ENCODE peak calls at places on chromosomes 2 and 18, in nine cellular contexts. U is CD8-positive, alpha-beta T cell; P is hepatocyte; M is heart left ventricle; C is PC-3; I is breast epithelium; Q is A549; N is transverse colon; X is esophagus squamous epithelium. W is an unnamed sample. For H3K9me3, the result is how much of the 10 kb centered on the place peaks cover.

GRCh38 chr18:74745658-74746403 is 148.2 kb downstream of the ZNF407 start:
- DNase-seq in U (no peak), P (peak), M (no peak), C (peak), I (no peak), Q (peak), N (no peak), X (no peak), W (no peak)

GRCh38 chr2:53353372-53354111 is 414.1 kb upstream of the CHAC2 start:
- DNase-seq in U (no peak), P (peak), M (no peak), C (peak), I (no peak), Q (no peak), N (peak), X (no peak), W (no peak)

GRCh38 chr18:48408727-48409590 is at the start of gene ZBTB7C:
- DNase-seq in U (no peak), P (peak), M (peak), C (no peak), I (no peak), Q (no peak), N (peak), X (no peak), W (no peak)

GRCh38 chr18:22223263-22223960 is 54.0 kb downstream of the GATA6 start:
- DNase-seq in U (no peak), P (peak), M (peak), C (peak), I (peak), Q (peak), N (peak), X (no peak), W (no peak)

GRCh38 chr2:71173096-71173495 is 42.7 kb downstream of the MPHOSPH10 start:
- DNase-seq in U (no peak), P (no peak), M (no peak), C (no peak), I (no peak), Q (no peak), N (no peak), X (no peak), W (no peak)

GRCh38 chr18:59620381-59620780 is 76.8 kb downstream of the CCBE1 start:
- DNase-seq in U (no peak), P (no peak), M (no peak), C (no peak), I (no peak), Q (no peak), N (no peak), X (no peak), W (no peak)

GRCh38 chr2:64615206-64615763 is 38.4 kb downstream of the SERTAD2 start:
- DNase-seq in U (no peak), P (no peak), M (no peak), C (no peak), I (no peak), Q (no peak), N (no peak), X (no peak), W (no peak)

GRCh38 chr2:118145806-118146205 is 57.5 kb downstream of the INSIG2 start:
- DNase-seq in U (no peak), P (no peak), M (no peak), C (no peak), I (no peak), Q (no peak), N (no peak), X (no peak), W (no peak)

GRCh38 chr2:1777792-1778191 is 33.5 kb upstream of the PXDN start:
- DNase-seq in U (no peak), P (no peak), M (no peak), C (no peak), I (no peak), Q (no peak), N (no peak), X (no peak), W (no peak)

GRCh38 chr2:121165038-121165542 is 119.9 kb downstream of the TFCP2L1 start:
- DNase-seq in U (no peak), P (no peak), M (no peak), C (no peak), I (no peak), Q (no peak), N (no peak), X (no peak), W (no peak)

GRCh38 chr2:31932589-31932988 is 78.2 kb downstream of the MEMO1 start:
- DNase-seq in U (no peak), P (no peak), M (no peak), C (no peak), I (no peak), Q (no peak), N (no peak), X (no peak), W (no peak)

GRCh38 chr2:203177361-203177760 is 61.5 kb upstream of the CYP20A1 start:
- DNase-seq in U (no peak), P (no peak), M (no peak), C (no peak), I (no peak), Q (no peak), N (no peak), X (no peak), W (no peak)

GRCh38 chr2:105934467-105934866 is 189.8 kb downstream of the NCK2 start:
- DNase-seq in U (peak), P (peak), M (no peak), C (no peak), I (peak), Q (no peak), N (no peak), X (no peak), W (peak)

GRCh38 chr2:191976436-191976835 is 129.5 kb upstream of the CAVIN2 start:
- DNase-seq in U (no peak), P (no peak), M (no peak), C (no peak), I (no peak), Q (no peak), N (no peak), X (no peak), W (no peak)

GRCh38 chr2:98561018-98561417 is 47.3 kb downstream of the COA5 start:
- DNase-seq in U (no peak), P (no peak), M (no peak), C (no peak), I (no peak), Q (no peak), N (no peak), X (no peak), W (no peak)

GRCh38 chr2:62084823-62085222 is 111.1 kb upstream of the B3GNT2 start:
- DNase-seq in U (no peak), P (no peak), M (no peak), C (no peak), I (no peak), Q (no peak), N (no peak), X (no peak), W (no peak)

GRCh38 chr18:50418650-50419049 is 43.8 kb downstream of the SKA1 start:
- DNase-seq in U (no peak), P (no peak), M (no peak), C (no peak), I (no peak), Q (no peak), N (no peak), X (no peak), W (no peak)

GRCh38 chr2:120489023-120489422 is 143.1 kb downstream of the INHBB start:
- DNase-seq in U (no peak), P (no peak), M (no peak), C (no peak), I (no peak), Q (no peak), N (no peak), X (no peak), W (no peak)

GRCh38 chr18:57025525-57025924 is 121.4 kb upstream of the BOD1L2 start:
- DNase-seq in U (no peak), P (no peak), M (no peak), C (no peak), I (no peak), Q (no peak), N (no peak), X (no peak), W (no peak)

GRCh38 chr2:120847700-120848321 is 112.1 kb downstream of the GLI2 start:
- DNase-seq in U (no peak), P (peak), M (peak), C (no peak), I (peak), Q (no peak), N (no peak), X (no peak), W (no peak)

GRCh38 chr18:74064510-74064909 is 83.1 kb downstream of the FBXO15 start:
- DNase-seq in U (no peak), P (no peak), M (no peak), C (peak), I (no peak), Q (no peak), N (no peak), X (no peak), W (peak)

GRCh38 chr2:24492283-24493272 is 1.5 kb downstream of the NCOA1 start:
- DNase-seq in U (peak), P (peak), M (no peak), C (peak), I (no peak), Q (no peak), N (peak), X (no peak), W (no peak)

GRCh38 chr18:67590571-67591141 is 74.1 kb upstream of the DSEL start:
- DNase-seq in U (no peak), P (peak), M (no peak), C (peak), I (no peak), Q (no peak), N (no peak), X (no peak), W (no peak)

GRCh38 chr2:30679416-30680088 is 127.7 kb downstream of the CAPN13 start:
- DNase-seq in U (no peak), P (no peak), M (no peak), C (no peak), I (no peak), Q (no peak), N (no peak), X (no peak), W (no peak)

GRCh38 chr2:215598376-215598975 is 162.6 kb upstream of the FN1 start:
- DNase-seq in U (no peak), P (no peak), M (no peak), C (peak), I (no peak), Q (no peak), N (no peak), X (no peak), W (no peak)

GRCh38 chr2:138632066-138632465 is 130.5 kb downstream of the SPOPL start:
- DNase-seq in U (no peak), P (no peak), M (no peak), C (peak), I (no peak), Q (no peak), N (no peak), X (no peak), W (no peak)

GRCh38 chr2:25032094-25032493 is 9.8 kb upstream of the EFR3B start:
- DNase-seq in U (no peak), P (peak), M (no peak), C (no peak), I (no peak), Q (no peak), N (no peak), X (no peak), W (no peak)

GRCh38 chr2:120490091-120490798 is 144.3 kb downstream of the INHBB start:
- DNase-seq in U (no peak), P (no peak), M (no peak), C (no peak), I (no peak), Q (no peak), N (no peak), X (no peak), W (no peak)

GRCh38 chr2:133674433-133675331 is 106.4 kb upstream of the NCKAP5 start:
- DNase-seq in U (no peak), P (peak), M (no peak), C (peak), I (peak), Q (no peak), N (peak), X (no peak), W (no peak)

GRCh38 chr2:120886534-120886961 is 150.9 kb downstream of the GLI2 start:
- DNase-seq in U (no peak), P (no peak), M (no peak), C (no peak), I (no peak), Q (no peak), N (no peak), X (no peak), W (no peak)

GRCh38 chr18:28143725-28144124 is 33.2 kb downstream of the CDH2 start:
- DNase-seq in U (no peak), P (no peak), M (no peak), C (no peak), I (no peak), Q (no peak), N (no peak), X (no peak), W (no peak)

GRCh38 chr2:176552456-176553135 is 283.4 kb downstream of the MTX2 start:
- DNase-seq in U (no peak), P (no peak), M (no peak), C (peak), I (no peak), Q (no peak), N (no peak), X (no peak), W (no peak)

GRCh38 chr2:119756837-119757236 is 2.9 kb upstream of the PTPN4 start:
- DNase-seq in U (no peak), P (peak), M (peak), C (peak), I (no peak), Q (no peak), N (peak), X (no peak), W (no peak)

GRCh38 chr2:220259656-220260055 is 632.2 kb downstream of the SLC4A3 start:
- DNase-seq in U (no peak), P (no peak), M (no peak), C (no peak), I (no peak), Q (no peak), N (no peak), X (no peak), W (no peak)

GRCh38 chr2:2269426-2269825 is 61.6 kb downstream of the MYT1L start:
- DNase-seq in U (no peak), P (no peak), M (no peak), C (no peak), I (no peak), Q (no peak), N (no peak), X (no peak), W (no peak)

GRCh38 chr2:19819097-19820065 is 82.4 kb downstream of the TTC32 start:
- DNase-seq in U (no peak), P (no peak), M (no peak), C (peak), I (no peak), Q (no peak), N (no peak), X (no peak), W (no peak)

GRCh38 chr2:239630618-239631286 is 229.9 kb upstream of the HDAC4 start:
- DNase-seq in U (no peak), P (peak), M (no peak), C (peak), I (peak), Q (peak), N (no peak), X (no peak), W (no peak)

GRCh38 chr2:223889133-223889769 is 51.9 kb upstream of the AP1S3 start:
- DNase-seq in U (no peak), P (no peak), M (no peak), C (no peak), I (no peak), Q (no peak), N (no peak), X (no peak), W (no peak)

GRCh38 chr2:223882715-223883114 is 45.3 kb upstream of the AP1S3 start:
- DNase-seq in U (no peak), P (no peak), M (no peak), C (no peak), I (no peak), Q (no peak), N (no peak), X (no peak), W (no peak)

GRCh38 chr2:223888251-223888650 is 50.9 kb upstream of the AP1S3 start:
- DNase-seq in U (no peak), P (no peak), M (no peak), C (no peak), I (no peak), Q (no peak), N (no peak), X (no peak), W (no peak)

GRCh38 chr2:223884399-223884798 is 47.0 kb upstream of the AP1S3 start:
- DNase-seq in U (no peak), P (no peak), M (no peak), C (no peak), I (no peak), Q (no peak), N (no peak), X (no peak), W (no peak)

DNA sequence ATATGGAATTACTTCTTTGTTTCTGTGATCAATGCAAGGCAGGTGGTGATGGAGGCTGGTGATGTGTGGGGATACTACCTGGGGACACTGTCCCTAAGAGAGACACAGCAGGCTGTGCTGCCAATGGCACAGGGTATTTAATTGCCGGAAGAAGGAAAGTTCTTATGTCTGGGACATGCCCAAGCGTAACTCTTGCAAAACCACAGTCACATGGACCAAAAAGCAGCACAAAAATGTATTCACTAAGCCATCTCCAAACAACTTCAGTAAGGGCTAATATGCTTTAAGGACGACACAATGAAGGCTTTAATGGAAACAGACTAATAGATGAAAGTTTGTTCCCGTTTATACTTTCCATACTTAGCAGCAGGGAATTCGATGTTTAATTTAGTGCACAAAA is 49.7 kb upstream of the AP1S3 start:
- DNase-seq in U (no peak), P (no peak), M (no peak), C (no peak), I (peak), Q (no peak), N (no peak), X (no peak), W (no peak)
- H3K27ac ChIP-seq in U (no peak), P (no peak), M (no peak), C (no peak), I (no peak), Q (peak), N (no peak), X (no peak), W (no peak)

GRCh38 chr2:170208967-170209366 is 31.0 kb downstream of the MYO3B start:
- DNase-seq in U (no peak), P (no peak), M (no peak), C (no peak), I (no peak), Q (no peak), N (no peak), X (no peak), W (no peak)
- H3K9me3 ChIP-seq in U (under half), P (under half), M (under half), C (under half), I (under half), Q (under half), N (under half), X (under half), W (under half)

GRCh38 chr2:28487258-28487657 is 8.6 kb upstream of the PLB1 start:
- DNase-seq in U (no peak), P (no peak), M (no peak), C (no peak), I (no peak), Q (no peak), N (no peak), X (no peak), W (no peak)
- H3K4me3 ChIP-seq in U (no peak), P (no peak), M (no peak), C (no peak), I (no peak), Q (no peak), N (no peak), X (no peak), W (no peak)

GRCh38 chr2:142875010-142875409 is 2.5 kb upstream of the KYNU start:
- DNase-seq in U (no peak), P (no peak), M (no peak), C (peak), I (no peak), Q (no peak), N (no peak), X (no peak), W (no peak)

GRCh38 chr2:142871396-142871795 is 6.1 kb upstream of the KYNU start:
- DNase-seq in U (no peak), P (no peak), M (no peak), C (no peak), I (no peak), Q (no peak), N (no peak), X (no peak), W (no peak)

GRCh38 chr2:142873850-142874287 is 3.6 kb upstream of the KYNU start:
- DNase-seq in U (no peak), P (no peak), M (no peak), C (no peak), I (no peak), Q (no peak), N (no peak), X (no peak), W (no peak)

GRCh38 chr2:142874293-142874814 is 3.1 kb upstream of the KYNU start:
- DNase-seq in U (no peak), P (peak), M (no peak), C (peak), I (peak), Q (no peak), N (peak), X (no peak), W (no peak)

GRCh38 chr2:142872900-142873724 is 4.4 kb upstream of the KYNU start:
- DNase-seq in U (no peak), P (no peak), M (no peak), C (peak), I (no peak), Q (no peak), N (no peak), X (no peak), W (no peak)
- H3K27ac ChIP-seq in U (no peak), P (peak), M (no peak), C (peak), I (peak), Q (peak), N (no peak), X (peak), W (no peak)

DNA sequence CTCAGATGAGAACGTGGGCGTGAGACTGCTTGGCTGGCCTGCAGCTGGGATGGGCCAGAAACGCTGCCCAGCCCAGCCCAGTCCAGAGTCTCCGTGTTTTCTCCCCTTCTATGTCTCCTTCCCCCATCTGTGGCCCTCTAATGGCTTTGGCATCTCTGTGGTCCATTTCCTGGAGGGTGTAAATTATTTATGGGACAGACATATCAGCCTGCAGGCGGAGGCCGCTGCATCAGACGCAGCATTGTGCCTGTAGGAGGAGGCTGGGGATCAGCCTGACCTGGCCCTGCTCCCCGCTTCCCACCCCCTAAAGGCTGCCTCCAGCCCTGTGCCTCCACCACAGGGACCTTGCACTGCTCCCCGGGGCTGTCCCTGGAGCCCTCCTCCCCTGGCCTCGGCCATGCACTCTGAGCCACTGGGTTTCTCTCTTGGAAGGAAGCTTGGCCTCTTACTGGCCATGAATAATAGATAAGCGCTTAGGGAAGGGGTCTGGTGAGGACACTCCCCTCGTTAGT is 185.3 kb downstream of the MYCN start:
- DNase-seq in U (no peak), P (no peak), M (no peak), C (no peak), I (no peak), Q (no peak), N (peak), X (no peak), W (no peak)
- H3K9me3 ChIP-seq in U (under half), P (under half), M (under half), C (under half), I (under half), Q (under half), N (under half), X (under half), W (under half)

GRCh38 chr2:127404466-127405251 is 13.6 kb upstream of the PROC start:
- DNase-seq in U (no peak), P (no peak), M (no peak), C (no peak), I (no peak), Q (no peak), N (no peak), X (no peak), W (no peak)
- H3K4me3 ChIP-seq in U (no peak), P (no peak), M (no peak), C (no peak), I (no peak), Q (no peak), N (no peak), X (no peak), W (no peak)

DNA sequence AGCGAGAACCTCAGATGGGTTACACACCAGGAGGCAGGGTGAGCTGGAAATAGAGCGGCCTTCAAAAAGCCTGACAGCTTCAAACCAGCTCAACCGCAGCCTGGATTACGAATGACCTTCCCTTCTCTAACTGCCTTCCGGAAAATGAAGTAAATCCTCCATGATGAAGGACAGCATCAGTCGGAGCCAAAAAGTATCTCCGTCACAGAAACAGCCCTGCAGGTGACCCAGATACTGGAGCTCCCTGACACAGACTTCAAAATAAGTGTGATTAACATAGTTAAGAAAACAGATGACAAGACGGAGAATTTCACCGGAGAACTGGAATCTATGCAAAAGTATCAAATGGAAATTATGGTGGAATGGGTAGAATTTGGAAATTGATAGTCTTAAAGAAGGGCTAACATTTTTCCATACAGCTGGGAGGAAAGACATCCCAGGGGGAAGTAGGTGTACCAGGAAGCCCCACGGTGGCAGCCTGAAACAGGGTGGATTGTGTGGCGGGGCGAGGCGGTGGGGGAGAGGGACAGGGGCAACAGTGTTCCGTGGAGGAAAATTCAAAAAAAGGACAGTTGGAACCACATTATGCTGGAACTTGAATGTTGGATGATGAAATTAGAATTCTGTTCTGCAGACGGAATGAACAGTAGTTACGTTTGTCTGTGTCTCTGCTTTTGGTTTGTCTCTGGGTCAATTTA is 10.4 kb upstream of the CIB4 start:
- DNase-seq in U (no peak), P (no peak), M (no peak), C (no peak), I (no peak), Q (no peak), N (no peak), X (no peak), W (no peak)
- H3K27ac ChIP-seq in U (no peak), P (peak), M (no peak), C (no peak), I (peak), Q (no peak), N (peak), X (peak), W (no peak)

W was measured in CD4-positive, CD25-positive, alpha-beta regulatory T cell.